ENCODE peak calls at places on chromosomes 12 and 14, in nine cellular contexts. Z is A549, Y is osteoblast, M is astrocyte, N is left lung, F is ovary, R is gastrocnemius medialis, G is K562, K is NB4. D is an unnamed sample.

GRCh38 chr12:88310069-88310468 is 168.0 kb downstream of the TMTC3 start:
- DNase-seq in N (no peak), F (no peak), Z (no peak), Y (no peak), K (no peak), R (no peak), M (peak), G (no peak), D (peak)

GRCh38 chr12:129579879-129580278 is 323.9 kb downstream of the TMEM132D start:
- DNase-seq in G (no peak), Z (no peak), M (no peak), N (no peak), Y (no peak), F (no peak), K (no peak), R (no peak), D (no peak)

GRCh38 chr12:117552971-117553370 is 191.5 kb upstream of the NOS1 start:
- DNase-seq in K (no peak), M (no peak), Y (no peak), F (no peak), N (no peak), G (no peak), R (no peak), Z (no peak), D (no peak)

GRCh38 chr14:80325688-80326087 is 114.4 kb upstream of the DIO2 start:
- DNase-seq in N (no peak), G (no peak), Y (no peak), K (no peak), F (no peak), Z (no peak), R (no peak), M (no peak), D (no peak)

GRCh38 chr14:95256011-95256775 is 63.5 kb downstream of the CLMN start:
- DNase-seq in F (no peak), R (no peak), M (no peak), K (no peak), G (no peak), N (no peak), Y (no peak), Z (no peak), D (peak)

GRCh38 chr14:36383674-36384421 is 63.4 kb upstream of the MBIP start:
- DNase-seq in R (peak), Y (peak), G (no peak), K (no peak), N (no peak), M (no peak), Z (no peak), F (no peak), D (peak)

GRCh38 chr12:96473394-96474093 is 15.8 kb upstream of the CFAP54 start:
- DNase-seq in F (no peak), Z (no peak), G (no peak), K (no peak), R (no peak), M (peak), Y (no peak), N (no peak), D (no peak)

GRCh38 chr12:52277486-52278245 is 3.2 kb downstream of the KRT86 start:
- DNase-seq in Z (no peak), N (no peak), M (no peak), G (no peak), F (no peak), R (no peak), Y (no peak), K (no peak), D (no peak)

DNA sequence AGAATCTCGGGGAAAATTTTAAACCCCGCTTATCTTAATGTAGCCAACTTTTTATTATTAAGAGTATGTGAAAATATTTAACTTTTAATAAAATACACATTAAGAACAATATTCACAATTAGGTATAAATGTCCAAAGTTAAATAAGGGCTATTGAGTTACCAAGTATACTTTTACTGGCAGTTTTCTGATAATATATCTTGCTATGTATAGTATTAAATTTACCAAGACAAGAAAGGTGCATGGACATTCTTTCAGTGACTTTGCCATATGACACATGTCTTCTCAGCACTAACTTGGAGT is 115.4 kb downstream of the MON2 start:
- DNase-seq in F (no peak), G (no peak), Z (no peak), N (no peak), K (no peak), R (no peak), M (no peak), Y (no peak), D (no peak)
- TF ChIP-seq CTCF in F (no peak), G (no peak), Z (peak), N (no peak), K (no peak), R (no peak), M (no peak), Y (no peak), D (no peak)

DNA sequence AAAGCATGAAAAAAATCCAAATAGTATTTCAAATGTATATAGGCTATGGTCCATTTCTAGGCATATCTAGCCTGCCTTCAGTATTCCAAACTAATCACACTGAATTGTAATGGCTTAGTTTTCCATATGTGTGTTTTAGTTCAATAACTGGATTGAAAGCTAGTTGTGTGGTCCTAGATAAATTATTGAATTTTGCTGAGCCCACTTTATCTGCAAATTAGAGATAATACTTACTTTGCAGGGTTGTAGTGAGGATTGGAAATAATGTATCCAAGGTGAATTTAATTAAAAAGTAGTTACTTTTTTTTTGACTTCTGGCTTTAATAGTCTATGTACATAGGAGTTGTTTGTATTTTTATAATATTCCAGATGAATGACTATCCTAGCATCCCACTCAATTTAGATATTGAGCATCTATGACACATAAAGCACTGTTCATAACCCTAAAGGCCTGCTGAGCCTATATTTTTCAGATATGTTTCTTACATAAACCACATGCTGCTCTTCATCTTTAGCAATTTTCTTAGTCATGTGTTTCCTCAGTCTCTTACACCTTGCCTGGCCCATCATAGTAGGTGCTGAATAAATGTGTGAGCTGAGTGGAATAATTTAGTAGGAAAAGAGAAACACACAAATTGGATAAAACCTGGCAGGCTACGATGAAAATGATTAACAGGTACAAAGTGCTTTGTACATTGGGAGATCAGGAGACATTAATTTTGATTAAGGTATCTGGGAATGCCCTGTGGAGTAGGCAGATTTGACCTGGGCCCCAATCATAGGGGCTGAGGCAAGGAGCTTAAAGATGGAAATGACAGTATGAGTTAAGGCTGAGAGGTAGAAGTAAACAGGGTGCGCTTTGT is 1.1 kb upstream of the ATP23 start:
- DNase-seq in F (no peak), N (no peak), K (peak), Z (no peak), M (no peak), Y (peak), R (no peak), G (peak), D (peak)
- H3K4me3 ChIP-seq in F (peak), N (peak), K (peak), Z (peak), M (peak), Y (peak), R (peak), G (peak), D (no peak)

GRCh38 chr12:102913453-102914226 is 3.4 kb downstream of the PAH start:
- DNase-seq in Z (no peak), N (no peak), F (no peak), K (no peak), G (no peak), M (no peak), Y (no peak), R (no peak), D (peak)

GRCh38 chr12:102916252-102917025 is 605 bp downstream of the PAH start:
- DNase-seq in G (no peak), Z (no peak), N (no peak), Y (no peak), K (no peak), F (no peak), M (no peak), R (no peak), D (no peak)

GRCh38 chr12:102920271-102920670 is 3.2 kb upstream of the PAH start:
- DNase-seq in N (no peak), F (no peak), K (no peak), R (no peak), M (no peak), G (no peak), Z (no peak), Y (no peak), D (no peak)

GRCh38 chr12:102918840-102919239 is 1.8 kb upstream of the PAH start:
- DNase-seq in Y (no peak), N (no peak), Z (no peak), K (no peak), R (no peak), M (no peak), G (no peak), F (no peak), D (no peak)

GRCh38 chr12:102917026-102917787 is at the start of gene PAH:
- DNase-seq in F (peak), Y (no peak), K (peak), G (peak), M (no peak), N (peak), Z (no peak), R (no peak), D (peak)
- TF ChIP-seq CTCF in F (no peak), Y (no peak), K (no peak), G (no peak), M (no peak), N (no peak), Z (no peak), R (no peak), D (peak)

DNA sequence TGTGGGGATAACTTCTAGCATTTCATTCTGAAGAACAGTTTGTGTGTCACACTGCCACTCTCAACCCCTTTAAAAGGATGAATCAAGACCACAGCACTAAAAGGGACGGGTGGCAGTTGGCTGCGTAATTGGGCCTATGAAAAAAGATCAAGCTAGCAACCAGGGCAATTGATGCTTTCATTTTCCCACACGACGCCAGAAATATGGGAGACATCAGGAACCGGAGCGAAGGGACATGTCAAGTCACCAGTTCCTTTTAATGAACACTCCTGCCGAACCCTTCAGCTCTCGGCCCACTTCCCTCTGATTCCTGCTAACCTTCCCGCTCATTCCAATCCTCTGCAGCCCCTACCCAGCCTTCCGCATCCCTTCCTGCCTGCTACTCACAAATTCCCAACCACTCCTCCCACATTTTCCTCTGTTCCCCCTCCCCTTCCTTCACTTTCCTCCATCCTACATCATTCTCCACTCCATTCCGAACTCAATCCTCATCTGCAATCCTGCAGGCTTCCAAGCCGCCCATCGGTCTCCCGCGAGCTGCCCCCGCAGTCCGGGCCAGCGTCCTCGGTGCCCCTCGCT is 746 bp downstream of the CSRNP2 start:
- DNase-seq in Y (no peak), Z (peak), R (no peak), N (no peak), F (no peak), G (no peak), K (peak), M (peak), D (peak)
- H3K4me3 ChIP-seq in Y (peak), Z (peak), R (peak), N (peak), F (peak), G (peak), K (peak), M (peak), D (peak)

GRCh38 chr14:34439090-34439489 is 22.9 kb downstream of the SPTSSA start:
- DNase-seq in F (no peak), G (no peak), R (no peak), Z (no peak), Y (no peak), K (no peak), M (no peak), N (no peak), D (no peak)
- TF ChIP-seq CTCF in F (no peak), G (peak), R (no peak), Z (no peak), Y (no peak), K (no peak), M (no peak), N (no peak), D (no peak)

GRCh38 chr14:24431569-24432258 is 2.0 kb downstream of the KHNYN start:
- DNase-seq in M (peak), Z (peak), G (peak), R (peak), F (peak), N (peak), Y (peak), K (peak), D (peak)
- H3K4me3 ChIP-seq in M (peak), Z (peak), G (no peak), R (peak), F (no peak), N (peak), Y (peak), K (peak), D (peak)

D was measured in epithelial cell of esophagus.